ENCODE peak calls at places on chromosomes 12 and 14, in four cellular contexts. Q is HepG2, X is K562, E is GM12878. F is an unnamed sample.

GRCh38 chr12:52351196-52352059 is 15.9 kb downstream of the KRT85 start:
- DNase-seq in Q (no peak), X (no peak), E (no peak), F (no peak)

GRCh38 chr12:31491819-31492598 is 98.9 kb downstream of the DENND5B start:
- DNase-seq in Q (peak), X (no peak), E (no peak), F (peak)

GRCh38 chr12:102629262-102629888 is 149.0 kb upstream of the IGF1 start:
- DNase-seq in Q (no peak), X (peak), E (no peak), F (no peak)

GRCh38 chr12:9736931-9737705 is 4.2 kb upstream of the CLECL1 start:
- DNase-seq in Q (no peak), X (no peak), E (no peak), F (no peak)

GRCh38 chr14:44935155-44935554 is 26.6 kb downstream of the KLHL28 start:
- DNase-seq in Q (no peak), X (no peak), E (no peak), F (no peak)

GRCh38 chr14:104197449-104198247 is 59.3 kb downstream of the KIF26A start:
- DNase-seq in Q (no peak), X (no peak), E (no peak), F (no peak)

GRCh38 chr14:64501326-64502171 is 2.1 kb downstream of the ZBTB25 start:
- DNase-seq in Q (peak), X (no peak), E (no peak), F (peak)

GRCh38 chr14:99055019-99055418 is 217.0 kb downstream of the BCL11B start:
- DNase-seq in Q (no peak), X (no peak), E (no peak), F (no peak)

GRCh38 chr12:30457621-30458289 is 237.9 kb downstream of the IPO8 start:
- DNase-seq in Q (peak), X (peak), E (no peak), F (peak)

GRCh38 chr12:29241821-29242591 is 92.9 kb downstream of the FAR2 start:
- DNase-seq in Q (peak), X (no peak), E (peak), F (peak)

GRCh38 chr14:52840916-52841315 is 49.5 kb upstream of the GNPNAT1 start:
- DNase-seq in Q (no peak), X (no peak), E (no peak), F (no peak)

DNA sequence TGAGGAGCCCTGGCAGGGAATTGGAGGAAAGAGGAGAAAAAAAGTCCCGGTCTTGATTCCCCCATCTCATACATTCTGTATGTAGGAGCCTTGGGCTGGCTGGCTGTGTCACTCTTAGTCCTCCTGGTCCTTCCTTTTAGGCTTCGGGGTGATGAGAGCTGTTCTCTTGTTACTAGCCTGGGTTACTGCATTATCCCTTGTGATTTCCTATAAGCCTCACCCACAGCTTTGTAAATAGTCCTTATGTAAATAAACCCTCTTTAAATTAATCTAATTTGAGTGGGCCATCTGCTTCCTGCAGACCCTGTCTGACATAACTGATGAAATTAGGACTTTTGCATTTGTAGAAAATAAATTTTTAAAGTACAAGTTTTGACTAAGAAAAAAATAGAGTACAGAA is 19.2 kb downstream of the DNM1L start:
- DNase-seq in Q (no peak), X (no peak), E (no peak), F (no peak)
- TF ChIP-seq FOXK2 in Q (no peak), X (no peak), E (no peak), F (no peak)

GRCh38 chr14:92649934-92650545 is 98.4 kb downstream of the LGMN start:
- DNase-seq in Q (no peak), X (no peak), E (no peak), F (no peak)
- TF ChIP-seq FOXK2 in Q (no peak), X (no peak), E (no peak), F (no peak)

GRCh38 chr12:88577537-88577936 is 2.7 kb downstream of the KITLG start:
- DNase-seq in Q (no peak), X (no peak), E (no peak), F (no peak)

GRCh38 chr12:88579941-88580871 is at the start of gene KITLG:
- DNase-seq in Q (peak), X (peak), E (no peak), F (peak)

GRCh38 chr12:88578274-88578673 is 2.0 kb downstream of the KITLG start:
- DNase-seq in Q (peak), X (no peak), E (no peak), F (no peak)

GRCh38 chr12:88578821-88579518 is 1.3 kb downstream of the KITLG start:
- DNase-seq in Q (peak), X (no peak), E (no peak), F (peak)

DNA sequence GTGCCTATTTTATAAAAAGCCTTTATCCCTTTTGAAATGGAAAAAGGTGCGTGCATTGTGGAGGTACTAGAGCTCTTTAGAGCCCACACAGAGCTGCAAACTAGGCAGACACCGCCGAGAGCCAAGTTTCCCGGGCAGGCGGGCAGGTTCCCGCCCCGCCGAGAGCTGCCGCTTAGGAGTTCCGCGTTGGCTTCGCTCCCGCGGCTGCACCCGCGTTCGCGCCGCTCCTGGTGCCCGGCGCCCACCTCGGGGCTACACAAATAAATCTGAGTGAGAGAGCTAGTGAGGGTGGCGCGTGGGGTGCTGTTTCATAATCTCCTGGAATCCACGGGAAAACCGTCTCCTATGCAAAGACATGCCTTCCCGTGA is 715 bp downstream of the KITLG start:
- DNase-seq in Q (no peak), X (no peak), E (no peak), F (peak)
- TF ChIP-seq FOXK2 in Q (no peak), X (no peak), E (no peak), F (no peak)

GRCh38 chr12:57836442-57837375 is 9.8 kb downstream of the CTDSP2 start:
- DNase-seq in Q (no peak), X (no peak), E (no peak), F (peak)
- TF ChIP-seq FOXK2 in Q (no peak), X (no peak), E (no peak), F (no peak)

GRCh38 chr12:99157946-99158345 is 489.6 kb upstream of the GARIN6 start:
- DNase-seq in Q (no peak), X (no peak), E (no peak), F (no peak)
- TF ChIP-seq FOXK2 in Q (no peak), X (no peak), E (no peak), F (no peak)

GRCh38 chr12:27982380-27982779 is 9.8 kb upstream of the PTHLH start:
- DNase-seq in Q (no peak), X (no peak), E (no peak), F (no peak)
- TF ChIP-seq FOXK2 in Q (no peak), X (no peak), E (no peak), F (no peak)

GRCh38 chr14:24481622-24482324 is 26.3 kb downstream of the CMA1 start:
- DNase-seq in Q (peak), X (peak), E (peak), F (peak)
- TF ChIP-seq FOXK2 in Q (no peak), X (no peak), E (no peak), F (no peak)

F was measured in HEK293T.